ENCODE peak calls at places on chromosome 17, in four cellular contexts. One of them, this sample, is unnamed.
A peak's percentile ranks its signal among the peaks of the same experiment; 100 is the strongest.

GRCh38 chr17:20154601-20155000 is 145.4 kb downstream of the SPECC1 start:
- DNase-seq in HepG2: no peak
- DNase-seq in GM12878: no peak
- DNase-seq in H1: no peak
- DNase-seq in this sample: no peak

GRCh38 chr17:47649972-47650524 is 329 bp downstream of the KPNB1 start:
- DNase-seq in GM12878: no peak
- DNase-seq in H1: no peak
- DNase-seq in HepG2: no peak
- DNase-seq in this sample: no peak

GRCh38 chr17:45316271-45317112 is at the start of gene MAP3K14:
- DNase-seq in H1: no peak
- DNase-seq in HepG2: peak; percentile 68
- DNase-seq in GM12878: no peak
- DNase-seq in this sample: peak; percentile 87

GRCh38 chr17:60909405-60909804 is 231.8 kb downstream of the BCAS3 start:
- DNase-seq in HepG2: no peak
- DNase-seq in H1: no peak
- DNase-seq in GM12878: no peak
- DNase-seq in this sample: no peak

GRCh38 chr17:38896373-38896954 is 26.6 kb downstream of the LASP1 start:
- DNase-seq in HepG2: no peak
- DNase-seq in GM12878: no peak
- DNase-seq in H1: no peak
- DNase-seq in this sample: no peak

GRCh38 chr17:46940692-46941404 is 17.9 kb downstream of the GOSR2 start:
- DNase-seq in HepG2: peak; percentile 85
- DNase-seq in GM12878: no peak
- DNase-seq in H1: peak; percentile 56
- DNase-seq in this sample: peak; percentile 91

GRCh38 chr17:1965556-1966273 is 59.4 kb downstream of the RTN4RL1 start:
- DNase-seq in H1: no peak
- DNase-seq in GM12878: no peak
- DNase-seq in HepG2: no peak
- DNase-seq in this sample: no peak

GRCh38 chr17:58394534-58395223 is 22.7 kb downstream of the RNF43 start:
- DNase-seq in GM12878: no peak
- DNase-seq in HepG2: peak; percentile 93
- DNase-seq in H1: no peak
- DNase-seq in this sample: no peak

GRCh38 chr17:27792095-27792494 is 8.2 kb downstream of the NOS2 start:
- DNase-seq in GM12878: no peak
- DNase-seq in H1: no peak
- DNase-seq in HepG2: no peak
- DNase-seq in this sample: no peak

GRCh38 chr17:787641-788221 is 5.6 kb downstream of the MRM3 start:
- DNase-seq in HepG2: no peak
- DNase-seq in H1: no peak
- DNase-seq in GM12878: no peak
- DNase-seq in this sample: no peak

GRCh38 chr17:21263351-21263750 is 10.1 kb upstream of the NATD1 start:
- DNase-seq in HepG2: no peak
- DNase-seq in GM12878: no peak
- DNase-seq in H1: no peak
- DNase-seq in this sample: no peak
- TF ChIP-seq TCF12 in HepG2: no peak
- TF ChIP-seq TCF12 in GM12878: no peak
- TF ChIP-seq TCF12 in H1: no peak
- TF ChIP-seq TCF12 in this sample: no peak

GRCh38 chr17:68133370-68134045 is 98.0 kb downstream of the KPNA2 start:
- DNase-seq in HepG2: no peak
- DNase-seq in H1: no peak
- DNase-seq in GM12878: no peak
- DNase-seq in this sample: no peak
- TF ChIP-seq TCF12 in HepG2: no peak
- TF ChIP-seq TCF12 in H1: no peak
- TF ChIP-seq TCF12 in GM12878: no peak
- TF ChIP-seq TCF12 in this sample: no peak

DNA sequence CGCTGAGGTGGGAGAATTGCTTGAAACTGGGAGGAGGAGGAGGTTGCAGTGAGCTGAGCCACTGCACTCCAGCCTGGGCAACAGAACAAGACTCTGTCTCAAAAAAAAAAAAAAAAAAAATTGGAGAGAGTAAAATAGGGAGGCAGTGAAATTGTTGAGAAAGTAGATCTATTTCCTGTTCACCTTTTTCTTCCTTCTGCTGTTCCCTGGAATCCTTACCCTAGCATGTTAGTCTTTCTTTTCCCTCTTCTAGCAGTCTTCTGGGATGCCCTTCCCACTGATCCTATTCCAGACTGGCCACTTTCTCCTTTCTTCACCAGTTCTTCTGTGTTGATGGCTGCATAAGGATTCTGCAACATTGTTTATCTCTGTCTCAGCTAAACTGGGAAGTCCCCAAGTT is 3.1 kb downstream of the NME2 start:
- DNase-seq in GM12878: no peak
- DNase-seq in HepG2: no peak
- DNase-seq in H1: no peak
- DNase-seq in this sample: no peak
- TF ChIP-seq TCF12 in GM12878: no peak
- TF ChIP-seq TCF12 in HepG2: no peak
- TF ChIP-seq TCF12 in H1: no peak
- TF ChIP-seq TCF12 in this sample: no peak

DNA sequence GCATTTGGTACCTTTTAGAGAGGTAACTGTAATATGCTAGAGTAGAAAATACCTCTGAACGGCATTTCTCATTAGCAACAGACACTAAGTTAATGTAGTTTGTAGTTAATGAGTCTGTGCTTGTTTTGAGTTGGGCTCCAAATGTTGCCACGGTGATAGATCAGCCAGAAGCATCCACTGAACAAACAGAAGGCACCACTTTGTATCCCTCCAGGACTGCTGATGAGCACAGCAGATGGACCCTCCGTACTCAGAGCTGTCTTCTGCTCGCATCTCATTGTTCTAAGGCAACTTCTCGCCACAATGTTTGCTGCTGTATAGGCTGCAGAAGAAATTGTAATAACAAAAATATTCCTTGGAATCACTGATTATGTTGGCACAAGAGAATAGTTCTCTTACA is 56.1 kb downstream of the TNRC6C start:
- DNase-seq in H1: no peak
- DNase-seq in HepG2: no peak
- DNase-seq in GM12878: no peak
- DNase-seq in this sample: peak; percentile 45
- TF ChIP-seq TCF12 in H1: no peak
- TF ChIP-seq TCF12 in HepG2: no peak
- TF ChIP-seq TCF12 in GM12878: no peak
- TF ChIP-seq TCF12 in this sample: no peak

DNA sequence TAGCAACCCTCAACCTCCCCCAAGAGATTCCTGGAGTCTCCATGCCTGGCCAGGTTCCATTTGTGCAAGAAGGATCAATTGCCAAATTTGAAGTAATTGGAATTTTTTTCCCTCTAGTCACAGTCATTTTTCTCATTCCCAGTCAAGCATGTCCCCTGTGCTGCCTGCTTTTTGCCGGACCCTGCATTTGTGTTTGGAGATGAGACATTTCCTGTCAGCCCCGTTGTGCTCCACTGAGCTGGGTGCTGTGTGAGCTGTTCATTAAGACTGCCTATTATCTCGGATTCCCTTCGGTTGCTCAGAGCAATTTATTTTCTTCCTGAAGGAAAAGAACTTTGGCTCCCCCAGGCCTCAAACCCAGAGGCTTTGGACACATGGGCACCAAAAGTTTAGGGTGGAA is 201.0 kb upstream of the NLRP1 start:
- DNase-seq in HepG2: no peak
- DNase-seq in GM12878: peak; percentile 33
- DNase-seq in H1: no peak
- DNase-seq in this sample: no peak
- TF ChIP-seq TCF12 in HepG2: no peak
- TF ChIP-seq TCF12 in GM12878: no peak
- TF ChIP-seq TCF12 in H1: no peak
- TF ChIP-seq TCF12 in this sample: no peak

GRCh38 chr17:33124871-33125551 is 133.4 kb downstream of the SPACA3 start:
- DNase-seq in H1: no peak
- DNase-seq in HepG2: no peak
- DNase-seq in GM12878: no peak
- DNase-seq in this sample: no peak
- TF ChIP-seq TCF12 in H1: no peak
- TF ChIP-seq TCF12 in HepG2: no peak
- TF ChIP-seq TCF12 in GM12878: no peak
- TF ChIP-seq TCF12 in this sample: no peak

GRCh38 chr17:66739553-66739952 is 95.4 kb upstream of the CACNG5 start:
- DNase-seq in H1: no peak
- DNase-seq in GM12878: no peak
- DNase-seq in HepG2: no peak
- DNase-seq in this sample: no peak
- TF ChIP-seq TCF12 in H1: no peak
- TF ChIP-seq TCF12 in GM12878: no peak
- TF ChIP-seq TCF12 in HepG2: no peak
- TF ChIP-seq TCF12 in this sample: no peak

GRCh38 chr17:51645056-51645455 is 384.7 kb downstream of the UTP18 start:
- DNase-seq in HepG2: peak; percentile 12
- DNase-seq in H1: no peak
- DNase-seq in GM12878: no peak
- DNase-seq in this sample: no peak
- TF ChIP-seq TCF12 in HepG2: no peak
- TF ChIP-seq TCF12 in H1: no peak
- TF ChIP-seq TCF12 in GM12878: no peak
- TF ChIP-seq TCF12 in this sample: no peak

GRCh38 chr17:8159459-8160223 is 3.1 kb downstream of the VAMP2 start:
- DNase-seq in GM12878: no peak
- DNase-seq in HepG2: no peak
- DNase-seq in H1: no peak
- DNase-seq in this sample: no peak
- TF ChIP-seq TCF12 in GM12878: no peak
- TF ChIP-seq TCF12 in HepG2: no peak
- TF ChIP-seq TCF12 in H1: no peak
- TF ChIP-seq TCF12 in this sample: no peak

GRCh38 chr17:50920041-50920410 is 53.9 kb upstream of the TOB1 start:
- DNase-seq in HepG2: no peak
- DNase-seq in H1: no peak
- DNase-seq in GM12878: no peak
- DNase-seq in this sample: no peak

GRCh38 chr17:50920891-50921595 is 54.9 kb upstream of the TOB1 start:
- DNase-seq in GM12878: no peak
- DNase-seq in HepG2: no peak
- DNase-seq in H1: no peak
- DNase-seq in this sample: no peak

GRCh38 chr17:50922739-50923405 is 56.7 kb upstream of the TOB1 start:
- DNase-seq in H1: no peak
- DNase-seq in GM12878: no peak
- DNase-seq in HepG2: no peak
- DNase-seq in this sample: no peak

GRCh38 chr17:50923611-50924010 is 57.5 kb upstream of the TOB1 start:
- DNase-seq in H1: no peak
- DNase-seq in GM12878: no peak
- DNase-seq in HepG2: no peak
- DNase-seq in this sample: peak; percentile 76

GRCh38 chr17:50922107-50922506 is 56.0 kb upstream of the TOB1 start:
- DNase-seq in H1: no peak
- DNase-seq in GM12878: no peak
- DNase-seq in HepG2: no peak
- DNase-seq in this sample: no peak
- TF ChIP-seq TCF12 in H1: no peak
- TF ChIP-seq TCF12 in GM12878: no peak
- TF ChIP-seq TCF12 in HepG2: no peak
- TF ChIP-seq TCF12 in this sample: no peak

This sample was measured in SK-N-SH.